ENCODE peak calls at places on chromosomes 7 and 10, in seven cellular contexts. T is GM12878; I is CD8-positive, alpha-beta memory T cell; B is transverse colon; X is psoas muscle; S is Panc1; U is neuronal stem cell. A is an unnamed sample.
A peak's percentile ranks its signal among the peaks of the same experiment; 100 is the strongest.

GRCh38 chr10:17872191-17873091 is 63.3 kb downstream of the MRC1 start:
- DNase-seq in U (peak; percentile 8), T (no peak), X (no peak), S (peak; percentile 24), B (peak; percentile 16), I (no peak), A (no peak)

GRCh38 chr7:56493704-56494450 is 377.7 kb upstream of the NUPR2 start:
- DNase-seq in T (no peak), B (no peak), X (no peak), S (no peak), I (no peak), U (no peak), A (no peak)

GRCh38 chr7:5429253-5429856 is 5.7 kb upstream of the TNRC18 start:
- DNase-seq in X (peak; percentile 60), U (no peak), S (no peak), T (no peak), B (peak; percentile 71), I (no peak), A (no peak)

GRCh38 chr10:48253970-48254657 is 20.4 kb downstream of the FRMPD2 start:
- DNase-seq in S (no peak), X (no peak), U (no peak), I (no peak), T (no peak), B (no peak), A (no peak)

GRCh38 chr10:47346572-47347302 is 1.4 kb upstream of the RBP3 start:
- DNase-seq in S (no peak), B (no peak), I (no peak), X (no peak), T (no peak), U (no peak), A (no peak)

GRCh38 chr7:95609277-95609971 is 13.1 kb upstream of the PDK4 start:
- DNase-seq in B (peak; percentile 63), I (no peak), T (no peak), U (no peak), X (no peak), S (peak; percentile 64), A (no peak)

GRCh38 chr10:124524991-124525653 is 63.5 kb downstream of the LHPP start:
- DNase-seq in B (peak; percentile 38), X (peak; percentile 75), S (no peak), U (no peak), I (no peak), T (no peak), A (no peak)

GRCh38 chr7:158993591-158993990 is 137.2 kb downstream of the DYNC2I1 start:
- DNase-seq in U (no peak), I (no peak), T (no peak), B (no peak), X (no peak), S (no peak), A (no peak)

GRCh38 chr7:33757050-33757449 is 148.3 kb upstream of the BMPER start:
- DNase-seq in U (no peak), T (no peak), S (no peak), B (no peak), I (no peak), X (peak; percentile 35), A (no peak)

GRCh38 chr7:26417911-26418413 is 126.3 kb downstream of the SNX10 start:
- DNase-seq in T (no peak), I (no peak), X (no peak), U (no peak), B (no peak), S (no peak), A (no peak)

GRCh38 chr7:94394058-94394398 is 667 bp upstream of the COL1A2 start:
- DNase-seq in S (no peak), T (no peak), B (no peak), U (no peak), X (peak; percentile 27), I (no peak), A (peak; percentile 69)

GRCh38 chr7:73520673-73521635 is 1.1 kb downstream of the BAZ1B start:
- DNase-seq in S (no peak), U (no peak), I (no peak), X (no peak), B (no peak), T (no peak), A (no peak)

GRCh38 chr10:20473361-20473760 is 423.8 kb downstream of the NEBL start:
- DNase-seq in B (no peak), T (no peak), U (no peak), S (no peak), X (no peak), I (no peak), A (no peak)

GRCh38 chr7:22667187-22667561 is 59.8 kb upstream of the IL6 start:
- DNase-seq in B (no peak), U (no peak), T (no peak), S (no peak), X (no peak), I (no peak), A (no peak)

GRCh38 chr10:120897343-120897742 is 46.2 kb downstream of the WDR11 start:
- DNase-seq in X (no peak), U (no peak), B (no peak), T (no peak), S (no peak), I (no peak), A (no peak)

GRCh38 chr7:25995893-25996529 is 156.0 kb upstream of the NFE2L3 start:
- DNase-seq in B (no peak), U (no peak), I (no peak), S (no peak), T (no peak), X (no peak), A (no peak)

GRCh38 chr10:36783400-36783799 is 342.0 kb upstream of the ANKRD30A start:
- DNase-seq in U (no peak), T (no peak), X (no peak), B (no peak), I (no peak), S (no peak), A (no peak)

GRCh38 chr10:121104476-121105111 is 253.4 kb downstream of the WDR11 start:
- DNase-seq in T (no peak), B (peak; percentile 59), S (no peak), X (no peak), I (no peak), U (no peak), A (no peak)

GRCh38 chr7:320297-320696 is 30.3 kb downstream of the FOXL3 start:
- DNase-seq in S (no peak), U (no peak), X (no peak), B (peak; percentile 46), I (no peak), T (no peak), A (no peak)

GRCh38 chr10:122325235-122325634 is 49.3 kb upstream of the PLEKHA1 start:
- DNase-seq in S (no peak), I (no peak), B (no peak), U (no peak), X (no peak), T (no peak), A (no peak)

GRCh38 chr7:91569702-91570457 is 305.6 kb downstream of the FZD1 start:
- DNase-seq in T (no peak), I (no peak), U (no peak), B (no peak), S (no peak), X (no peak), A (no peak)

GRCh38 chr7:44380179-44380830 is 54.9 kb upstream of the CAMK2B start:
- DNase-seq in T (no peak), S (no peak), U (no peak), I (no peak), B (no peak), X (no peak), A (no peak)
- H3K27ac ChIP-seq in T (no peak overlapping the region), S (no peak overlapping the region), U (no peak overlapping the region), I (no peak overlapping the region), B (no peak overlapping the region), X (no peak overlapping the region), A (peak overlapping the region; percentile 21)

DNA sequence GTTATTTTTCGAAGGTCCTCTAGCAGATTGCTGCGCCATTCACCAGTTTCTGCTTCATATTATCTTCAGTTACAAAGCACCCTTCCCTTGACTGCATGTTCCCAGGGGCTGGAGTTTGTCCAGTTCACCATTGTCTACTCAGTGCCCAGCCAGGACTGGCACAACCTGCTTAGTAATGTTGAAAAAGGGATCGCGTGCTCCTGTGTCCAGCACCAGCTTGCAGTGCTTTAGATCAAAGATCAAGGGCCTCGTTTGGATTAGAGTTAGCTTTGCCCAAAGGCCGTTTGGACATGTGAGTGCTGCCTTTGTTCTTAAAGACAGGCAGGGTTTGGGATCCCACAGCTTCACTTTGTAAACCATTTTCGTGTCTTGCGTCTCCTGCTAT is 867 bp downstream of the ATP6V0E2 start:
- DNase-seq in U (no peak), I (no peak), B (no peak), S (no peak), X (no peak), T (no peak), A (no peak)
- H3K4me3 ChIP-seq in U (peak overlapping the region; percentile 71), I (peak overlapping the region; percentile 77), B (no peak overlapping the region), S (peak overlapping the region; percentile 69), X (peak overlapping the region; percentile 91), T (peak overlapping the region; percentile 76), A (no peak overlapping the region)

GRCh38 chr10:77726301-77726700 is 88.7 kb upstream of the KCNMA1 start:
- DNase-seq in U (no peak), I (no peak), S (no peak), X (no peak), B (no peak), T (no peak), A (no peak)

GRCh38 chr10:77726732-77727131 is 89.1 kb upstream of the KCNMA1 start:
- DNase-seq in I (no peak), T (no peak), U (no peak), B (no peak), S (no peak), X (no peak), A (no peak)

GRCh38 chr10:77718957-77719356 is 81.3 kb upstream of the KCNMA1 start:
- DNase-seq in X (no peak), B (no peak), S (no peak), I (no peak), T (no peak), U (no peak), A (no peak)

GRCh38 chr10:77724820-77725219 is 87.2 kb upstream of the KCNMA1 start:
- DNase-seq in X (no peak), I (no peak), U (no peak), S (no peak), B (no peak), T (no peak), A (no peak)

GRCh38 chr10:77723376-77723775 is 85.8 kb upstream of the KCNMA1 start:
- DNase-seq in I (no peak), U (no peak), T (no peak), X (no peak), S (no peak), B (no peak), A (no peak)
- H3K27ac ChIP-seq in I (no peak overlapping the region), U (no peak overlapping the region), T (no peak overlapping the region), X (no peak overlapping the region), S (no peak overlapping the region), B (no peak overlapping the region), A (no peak overlapping the region)

DNA sequence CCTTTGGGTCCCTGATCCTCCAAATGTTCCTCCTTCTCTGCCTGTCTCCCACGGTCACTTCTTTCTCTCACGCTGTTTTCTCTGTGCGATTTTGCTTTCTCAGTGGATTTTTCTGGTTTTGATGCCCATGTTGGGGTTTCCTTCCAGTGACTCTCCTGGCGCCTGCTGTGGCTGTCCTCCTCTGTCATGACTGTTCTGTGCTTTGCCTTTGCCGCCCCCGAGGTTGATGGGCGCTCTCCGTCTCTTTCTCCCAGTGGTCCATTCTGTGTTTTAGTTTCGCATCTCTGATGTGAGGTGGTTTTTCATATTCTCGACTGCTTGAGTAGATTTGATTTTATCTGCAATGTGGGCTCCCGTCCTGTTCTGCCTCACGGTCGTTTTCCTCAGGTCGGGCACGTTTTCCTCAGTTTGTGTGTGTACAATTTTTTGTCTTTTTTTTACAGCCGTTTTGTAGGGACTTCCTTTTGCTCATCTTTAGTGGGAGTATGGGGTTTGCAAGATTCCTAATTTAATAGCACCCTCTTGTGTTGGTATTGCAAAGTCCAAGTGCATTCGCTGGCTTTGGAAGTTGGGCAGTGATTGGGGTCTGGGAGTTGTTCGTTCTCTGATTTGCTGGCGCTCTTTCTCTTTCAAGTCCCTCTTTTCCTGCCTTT is 100.0 kb downstream of the INPP5A start:
- DNase-seq in U (peak; percentile 42), S (peak; percentile 56), I (no peak), X (peak; percentile 5), B (no peak), T (peak; percentile 43), A (peak; percentile 41)
- H3K4me3 ChIP-seq in U (no peak overlapping the region), S (peak overlapping the region; percentile 2), I (no peak overlapping the region), X (no peak overlapping the region), B (no peak overlapping the region), T (no peak overlapping the region), A (no peak overlapping the region)